ENCODE peak calls at places on chromosome 3, in six cellular contexts. W is AG04450, R is astrocyte of the cerebellum, H is mesothelial cell of epicardium, B is GM20000, P is MCF 10A. F is an unnamed sample.

GRCh38 chr3:59510576-59510975 is 460.8 kb upstream of the CFAP20DC start:
- DNase-seq in W (no peak), R (no peak), H (no peak), B (no peak), P (no peak), F (no peak)

GRCh38 chr3:56975562-56975961 is 84.9 kb upstream of the SPATA12 start:
- DNase-seq in W (no peak), R (no peak), H (no peak), B (no peak), P (no peak), F (no peak)

GRCh38 chr3:32106929-32107362 is 526 bp downstream of the GPD1L start:
- DNase-seq in W (no peak), R (no peak), H (no peak), B (peak), P (peak), F (peak)

GRCh38 chr3:40876496-40876895 is 322.8 kb upstream of the CTNNB1 start:
- DNase-seq in W (no peak), R (no peak), H (no peak), B (no peak), P (no peak), F (no peak)

GRCh38 chr3:150741497-150742140 is 21.4 kb downstream of the SIAH2 start:
- DNase-seq in W (no peak), R (no peak), H (no peak), B (no peak), P (no peak), F (no peak)

GRCh38 chr3:52025453-52025852 is 29.8 kb upstream of the RPL29 start:
- DNase-seq in W (no peak), R (no peak), H (no peak), B (no peak), P (no peak), F (no peak)

GRCh38 chr3:31237887-31238286 is 294.8 kb upstream of the STT3B start:
- DNase-seq in W (no peak), R (no peak), H (no peak), B (no peak), P (no peak), F (no peak)

GRCh38 chr3:195757371-195757770 is 36.6 kb downstream of the MUC20 start:
- DNase-seq in W (no peak), R (no peak), H (no peak), B (no peak), P (no peak), F (no peak)

GRCh38 chr3:64178419-64178818 is 46.8 kb downstream of the PRICKLE2 start:
- DNase-seq in W (no peak), R (no peak), H (no peak), B (no peak), P (no peak), F (no peak)
- TF ChIP-seq CTCF in W (no peak), R (no peak), H (no peak), B (no peak), P (no peak), F (no peak)

GRCh38 chr3:103791786-103792515 is 1357.1 kb downstream of the ZPLD1 start:
- DNase-seq in W (no peak), R (no peak), H (no peak), B (no peak), P (no peak), F (no peak)

GRCh38 chr3:103796068-103796467 is 1361.3 kb downstream of the ZPLD1 start:
- DNase-seq in W (no peak), R (no peak), H (no peak), B (no peak), P (no peak), F (no peak)

GRCh38 chr3:103794656-103795055 is 1359.8 kb downstream of the ZPLD1 start:
- DNase-seq in W (no peak), R (no peak), H (no peak), B (peak), P (peak), F (no peak)
- TF ChIP-seq CTCF in W (no peak), R (no peak), H (no peak), B (no peak), P (no peak), F (no peak)

GRCh38 chr3:176505878-176506621 is 691.2 kb downstream of the TBL1XR1 start:
- DNase-seq in W (no peak), R (no peak), H (no peak), B (no peak), P (no peak), F (no peak)
- TF ChIP-seq CTCF in W (no peak), R (no peak), H (no peak), B (no peak), P (no peak), F (no peak)

GRCh38 chr3:149625795-149626194 is 32.0 kb downstream of the WWTR1 start:
- DNase-seq in W (no peak), R (no peak), H (no peak), B (no peak), P (no peak), F (no peak)

GRCh38 chr3:149618151-149619123 is 39.4 kb downstream of the WWTR1 start:
- DNase-seq in W (no peak), R (no peak), H (no peak), B (no peak), P (peak), F (no peak)

GRCh38 chr3:149623819-149624218 is 34.0 kb downstream of the WWTR1 start:
- DNase-seq in W (no peak), R (no peak), H (no peak), B (no peak), P (no peak), F (no peak)

GRCh38 chr3:149620291-149621020 is 37.4 kb downstream of the WWTR1 start:
- DNase-seq in W (peak), R (no peak), H (no peak), B (no peak), P (no peak), F (no peak)

DNA sequence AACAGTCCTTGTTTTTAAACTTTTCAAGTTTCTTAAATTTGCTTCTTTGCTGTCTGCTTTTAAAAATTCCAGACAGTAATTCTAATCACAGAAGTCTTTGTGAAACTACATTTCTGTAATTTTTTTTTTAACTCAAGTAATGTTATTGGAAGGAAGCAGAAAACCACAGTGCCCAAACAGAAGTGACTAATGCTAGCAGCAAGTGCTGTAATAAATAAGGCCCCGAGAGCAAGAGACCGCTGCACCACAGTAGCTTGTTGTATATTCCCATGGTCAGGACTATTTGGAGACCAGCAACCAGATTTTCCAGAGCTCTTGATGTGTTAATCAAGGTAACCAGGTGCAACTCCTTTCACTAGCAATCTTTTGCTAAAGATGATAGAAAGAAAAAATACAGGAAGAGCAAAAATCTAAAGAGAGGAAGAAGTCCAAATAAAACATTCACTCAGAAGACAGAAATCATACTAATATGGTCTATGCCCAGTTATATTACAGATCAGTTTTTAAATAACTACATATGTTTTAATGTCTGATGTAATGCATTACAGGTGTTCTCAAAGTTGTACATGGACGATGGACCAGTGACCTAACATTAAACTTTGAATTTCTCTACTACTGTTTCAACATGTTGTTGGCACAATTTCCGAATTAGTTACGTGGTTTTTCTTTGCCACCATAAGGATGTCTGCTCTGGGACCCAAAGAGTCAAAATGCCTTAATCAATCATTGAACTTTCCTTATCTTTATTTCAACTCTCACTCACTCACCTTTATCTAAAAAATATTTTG is 36.4 kb downstream of the WWTR1 start:
- DNase-seq in W (peak), R (peak), H (no peak), B (no peak), P (peak), F (no peak)
- TF ChIP-seq CTCF in W (no peak), R (no peak), H (no peak), B (no peak), P (no peak), F (no peak)

DNA sequence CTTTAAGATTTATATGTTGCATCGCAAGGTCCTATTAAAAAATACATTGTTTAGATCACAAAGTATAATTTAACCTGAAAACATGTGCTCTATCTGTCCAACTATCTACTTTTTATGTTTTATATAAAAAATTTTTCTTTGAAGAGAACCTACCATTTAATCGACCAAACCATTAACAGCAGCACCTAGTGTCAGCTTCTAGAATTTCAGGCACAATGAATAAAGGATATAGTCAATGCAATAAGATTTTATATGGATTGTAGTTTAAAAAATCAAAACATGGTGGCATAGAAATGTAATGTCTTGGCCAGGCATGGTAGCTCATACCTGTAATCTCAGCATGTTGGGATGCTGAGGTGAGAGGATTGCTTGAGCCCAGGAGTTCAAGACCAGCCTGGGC is 313.7 kb downstream of the GAP43 start:
- DNase-seq in W (no peak), R (no peak), H (no peak), B (no peak), P (no peak), F (no peak)
- TF ChIP-seq CTCF in W (peak), R (peak), H (peak), B (no peak), P (peak), F (no peak)

GRCh38 chr3:128484404-128485282 is 8.4 kb downstream of the GATA2 start:
- DNase-seq in W (no peak), R (no peak), H (no peak), B (no peak), P (no peak), F (no peak)

GRCh38 chr3:128483657-128484403 is 9.2 kb downstream of the GATA2 start:
- DNase-seq in W (no peak), R (no peak), H (no peak), B (no peak), P (no peak), F (no peak)

GRCh38 chr3:128481438-128481942 is 11.5 kb downstream of the GATA2 start:
- DNase-seq in W (no peak), R (no peak), H (no peak), B (no peak), P (no peak), F (no peak)

GRCh38 chr3:128482175-128482856 is 10.7 kb downstream of the GATA2 start:
- DNase-seq in W (no peak), R (no peak), H (no peak), B (no peak), P (no peak), F (no peak)

GRCh38 chr3:128482857-128483656 is 9.9 kb downstream of the GATA2 start:
- DNase-seq in W (peak), R (no peak), H (no peak), B (no peak), P (no peak), F (no peak)
- TF ChIP-seq CTCF in W (peak), R (peak), H (no peak), B (no peak), P (no peak), F (no peak)

GRCh38 chr3:908839-909238 is 184.0 kb upstream of the CNTN6 start:
- DNase-seq in W (no peak), R (no peak), H (no peak), B (no peak), P (no peak), F (no peak)
- TF ChIP-seq CTCF in W (no peak), R (peak), H (no peak), B (no peak), P (peak), F (no peak)

GRCh38 chr3:192514081-192514753 is 213.1 kb downstream of the FGF12 start:
- DNase-seq in W (no peak), R (peak), H (no peak), B (no peak), P (no peak), F (peak)
- TF ChIP-seq CTCF in W (no peak), R (peak), H (no peak), B (no peak), P (no peak), F (no peak)